ENCODE peak calls at places on chromosomes 12 and 14, in seven cellular contexts. W, T, K, Z, V, H and A are unnamed samples.

GRCh38 chr12:14443531-14443930 is 78.0 kb downstream of the ATF7IP start:
- DNase-seq in W (no peak), T (peak; percentile 49), K (no peak), Z (no peak), V (no peak), H (no peak), A (peak; percentile 45)

GRCh38 chr12:91111366-91112321 is at the start of gene LUM:
- DNase-seq in W (no peak), T (peak; percentile 97), K (peak; percentile 50), Z (peak; percentile 64), V (no peak), H (peak; percentile 8), A (peak; percentile 73)

GRCh38 chr14:85380891-85381290 is 149.1 kb upstream of the FLRT2 start:
- DNase-seq in W (no peak), T (peak; percentile 23), K (no peak), Z (no peak), V (no peak), H (no peak), A (peak; percentile 55)

GRCh38 chr12:103680591-103681065 is 93.6 kb downstream of the STAB2 start:
- DNase-seq in W (no peak), T (no peak), K (no peak), Z (no peak), V (no peak), H (no peak), A (no peak)

GRCh38 chr12:26493656-26494055 is 298.3 kb downstream of the SSPN start:
- DNase-seq in W (no peak), T (no peak), K (no peak), Z (no peak), V (no peak), H (no peak), A (no peak)

GRCh38 chr14:65575389-65575788 is 162.9 kb downstream of the FUT8 start:
- DNase-seq in W (no peak), T (no peak), K (no peak), Z (no peak), V (no peak), H (no peak), A (no peak)

GRCh38 chr12:13436696-13437391 is 240.3 kb downstream of the EMP1 start:
- DNase-seq in W (peak; percentile 38), T (peak; percentile 68), K (no peak), Z (no peak), V (no peak), H (no peak), A (peak; percentile 13)

GRCh38 chr14:52926994-52927393 is 23.9 kb downstream of the FERMT2 start:
- DNase-seq in W (no peak), T (peak; percentile 48), K (no peak), Z (no peak), V (no peak), H (no peak), A (peak; percentile 74)

GRCh38 chr12:130013771-130014484 is 110.1 kb upstream of the TMEM132D start:
- DNase-seq in W (peak; percentile 57), T (peak; percentile 20), K (no peak), Z (no peak), V (no peak), H (peak; percentile 89), A (peak; percentile 61)

GRCh38 chr14:55600784-55601561 is 21.0 kb downstream of the KTN1 start:
- DNase-seq in W (no peak), T (peak; percentile 52), K (no peak), Z (no peak), V (no peak), H (no peak), A (peak; percentile 63)

GRCh38 chr12:76270657-76271358 is 77.4 kb downstream of the BBS10 start:
- DNase-seq in W (no peak), T (no peak), K (no peak), Z (no peak), V (no peak), H (no peak), A (peak; percentile 59)
- TF ChIP-seq CTCF in W (no peak), T (no peak), K (no peak), Z (no peak), V (no peak), H (no peak), A (no peak)

GRCh38 chr12:132219323-132219722 is 75.1 kb downstream of the NOC4L start:
- DNase-seq in W (no peak), T (no peak), K (no peak), Z (no peak), V (no peak), H (peak; percentile 1), A (no peak)
- TF ChIP-seq CTCF in W (no peak), T (no peak), K (no peak), Z (no peak), V (no peak), H (no peak), A (no peak)

GRCh38 chr12:12399161-12399560 is 42.3 kb downstream of the BORCS5 start:
- DNase-seq in W (no peak), T (no peak), K (no peak), Z (no peak), V (no peak), H (no peak), A (no peak)

GRCh38 chr12:12396727-12397126 is 39.8 kb downstream of the BORCS5 start:
- DNase-seq in W (no peak), T (no peak), K (no peak), Z (no peak), V (no peak), H (no peak), A (no peak)

GRCh38 chr12:12397184-12397583 is 40.3 kb downstream of the BORCS5 start:
- DNase-seq in W (no peak), T (no peak), K (no peak), Z (no peak), V (no peak), H (no peak), A (no peak)

GRCh38 chr12:12399906-12400305 is 43.0 kb downstream of the BORCS5 start:
- DNase-seq in W (no peak), T (no peak), K (no peak), Z (no peak), V (no peak), H (no peak), A (no peak)

GRCh38 chr12:12398026-12398859 is 41.4 kb downstream of the BORCS5 start:
- DNase-seq in W (peak; percentile 77), T (peak; percentile 98), K (peak; percentile 81), Z (peak; percentile 92), V (peak; percentile 65), H (no peak), A (peak; percentile 96)
- TF ChIP-seq CTCF in W (no peak), T (peak; percentile 28), K (no peak), Z (no peak), V (no peak), H (no peak), A (peak; percentile 40)

DNA sequence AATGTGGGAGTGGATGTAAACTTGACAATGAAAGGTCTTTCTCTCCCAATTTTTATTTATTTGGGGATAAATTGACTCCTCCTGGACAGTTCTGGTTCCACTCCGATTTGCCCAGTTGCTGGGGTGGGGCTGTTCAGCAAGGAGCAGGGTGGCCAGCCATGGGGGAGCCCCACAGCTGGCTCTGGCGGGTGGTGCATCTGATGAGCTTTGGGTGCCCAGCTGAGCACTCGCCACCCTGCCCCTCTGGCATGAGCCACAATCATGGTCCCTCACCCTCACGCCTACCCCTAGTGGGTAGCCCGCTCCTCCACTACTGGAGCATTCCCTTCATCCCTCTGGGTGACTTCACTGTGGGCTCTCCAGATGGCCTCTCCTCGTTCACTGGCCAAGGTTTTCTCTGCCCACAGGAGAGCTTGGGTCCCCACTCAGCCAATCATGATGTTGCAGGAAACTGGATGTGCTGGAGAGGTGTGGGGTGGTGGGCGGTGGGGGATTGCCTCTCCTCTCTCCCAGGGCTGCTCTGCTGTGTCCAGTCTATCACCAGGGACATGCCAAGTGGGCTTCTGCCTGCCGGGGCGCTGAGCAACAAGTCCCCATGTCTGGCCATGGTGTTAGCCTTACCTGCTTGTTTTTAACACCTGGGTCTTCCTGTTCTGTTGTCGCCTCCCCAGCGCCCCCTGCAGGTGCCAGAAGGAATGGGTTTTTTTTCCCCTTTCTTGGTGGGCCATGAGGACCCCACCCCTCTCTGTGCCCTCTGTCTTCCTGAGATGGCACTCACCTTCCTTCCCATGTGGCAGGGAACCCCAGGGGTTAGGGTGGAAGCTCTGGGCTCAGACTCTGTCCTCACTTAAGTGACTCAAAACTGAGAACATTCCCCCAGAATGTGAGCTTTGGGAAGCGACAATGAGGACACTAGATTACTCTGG is 3.4 kb downstream of the CYP46A1 start:
- DNase-seq in W (peak; percentile 41), T (no peak), K (peak; percentile 5), Z (no peak), V (no peak), H (peak; percentile 56), A (no peak)
- TF ChIP-seq CTCF in W (peak; percentile 68), T (peak; percentile 54), K (no peak), Z (peak; percentile 52), V (peak; percentile 76), H (peak; percentile 75), A (peak; percentile 68)

GRCh38 chr14:102209224-102209966 is 69.7 kb downstream of the WDR20 start:
- DNase-seq in W (peak; percentile 21), T (peak; percentile 37), K (no peak), Z (no peak), V (no peak), H (peak; percentile 49), A (peak; percentile 46)
- TF ChIP-seq CTCF in W (no peak), T (peak; percentile 54), K (no peak), Z (peak; percentile 35), V (peak; percentile 28), H (peak; percentile 32), A (peak; percentile 54)

DNA sequence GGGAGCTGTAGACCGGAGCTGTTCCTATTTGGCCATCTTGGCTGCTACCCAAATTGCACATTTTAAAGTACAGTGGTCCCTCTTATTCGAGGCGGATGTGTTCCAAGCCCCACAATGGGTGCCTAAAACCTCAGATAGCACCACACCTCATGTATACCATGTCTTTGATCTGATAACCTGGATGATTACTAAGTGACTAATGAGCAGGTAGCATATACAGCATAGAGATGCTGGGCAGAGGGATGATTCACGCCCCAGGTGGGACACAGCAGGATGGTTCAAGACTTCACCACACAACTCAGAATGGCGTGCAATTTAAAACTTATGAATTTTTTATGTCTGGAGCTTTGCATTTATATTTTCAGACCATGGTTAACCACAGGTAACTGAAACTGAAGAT is 255.0 kb downstream of the AKAP6 start:
- DNase-seq in W (no peak), T (no peak), K (no peak), Z (no peak), V (peak; percentile 80), H (no peak), A (no peak)
- TF ChIP-seq CTCF in W (no peak), T (no peak), K (no peak), Z (no peak), V (no peak), H (no peak), A (no peak)

DNA sequence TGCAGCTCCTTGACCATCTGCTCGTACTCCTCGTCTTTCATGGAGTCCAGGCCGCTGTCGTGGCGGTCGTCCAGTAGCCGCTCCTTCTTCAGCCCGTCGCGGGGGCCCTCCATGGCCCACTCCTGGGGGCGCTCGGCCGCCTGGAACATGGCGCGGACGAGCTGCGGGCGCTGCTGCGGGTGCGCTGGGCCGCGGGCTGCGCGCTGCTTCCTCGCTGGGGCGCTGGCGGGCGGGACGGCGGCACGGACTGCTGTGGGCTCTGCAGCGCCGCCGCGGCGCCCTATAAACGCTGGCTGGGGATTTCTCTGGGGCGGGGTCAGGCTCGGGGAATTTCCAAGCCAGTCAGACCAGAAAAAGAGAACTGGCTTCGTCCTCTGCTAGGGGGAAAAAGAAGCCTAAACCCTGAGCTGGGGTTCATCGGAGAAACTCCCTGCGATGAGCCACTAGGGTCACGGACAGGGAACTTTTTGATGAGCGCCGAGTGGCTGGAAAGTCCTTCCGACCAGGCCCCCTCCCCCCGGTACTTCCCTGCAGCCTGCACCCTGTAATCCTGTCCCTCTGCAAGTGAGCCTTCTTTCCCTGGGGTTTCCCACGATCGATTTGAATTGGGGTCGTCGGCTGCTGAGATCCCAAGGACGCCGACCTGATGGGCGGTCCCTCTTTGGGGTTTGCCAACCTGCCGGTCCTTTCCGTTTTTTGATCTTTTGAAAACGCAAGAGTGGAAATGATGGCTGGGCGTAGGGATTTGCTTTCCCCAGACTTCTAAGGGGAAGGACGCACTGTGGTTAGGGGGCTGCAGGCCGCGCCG is at the start of gene NFKBIA:
- DNase-seq in W (peak; percentile 92), T (peak; percentile 84), K (peak; percentile 88), Z (no peak), V (peak; percentile 93), H (peak; percentile 87), A (peak; percentile 93)
- TF ChIP-seq CTCF in W (no peak), T (peak; percentile 26), K (peak; percentile 44), Z (peak; percentile 35), V (peak; percentile 72), H (no peak), A (peak; percentile 29)